ENCODE peak calls at places on chromosomes 6 and 20, in four cellular contexts. One of them, this sample, is unnamed.

GRCh38 chr6:42374027-42374669 is 77.6 kb downstream of the TRERF1 start:
- DNase-seq in iPS DF 6.9: no peak
- DNase-seq in sigmoid colon: peak; percentile 22
- DNase-seq in HFF-Myc: peak; percentile 15
- DNase-seq in this sample: no peak

GRCh38 chr20:11041396-11041795 is 367.6 kb upstream of the JAG1 start:
- DNase-seq in HFF-Myc: no peak
- DNase-seq in iPS DF 6.9: no peak
- DNase-seq in sigmoid colon: no peak
- DNase-seq in this sample: no peak

GRCh38 chr6:161401910-161402309 is 128.0 kb upstream of the AGPAT4 start:
- DNase-seq in HFF-Myc: no peak
- DNase-seq in sigmoid colon: no peak
- DNase-seq in iPS DF 6.9: no peak
- DNase-seq in this sample: no peak

GRCh38 chr6:157380458-157380778 is 572 bp upstream of the ZDHHC14 start:
- DNase-seq in sigmoid colon: no peak
- DNase-seq in HFF-Myc: no peak
- DNase-seq in iPS DF 6.9: no peak
- DNase-seq in this sample: no peak

GRCh38 chr20:18443841-18444240 is 23.0 kb downstream of the DZANK1 start:
- DNase-seq in HFF-Myc: peak; percentile 11
- DNase-seq in sigmoid colon: no peak
- DNase-seq in iPS DF 6.9: no peak
- DNase-seq in this sample: no peak

GRCh38 chr20:13006825-13007224 is 1.9 kb upstream of the SPTLC3 start:
- DNase-seq in sigmoid colon: no peak
- DNase-seq in iPS DF 6.9: no peak
- DNase-seq in HFF-Myc: no peak
- DNase-seq in this sample: no peak

GRCh38 chr20:3101737-3102574 is 17.4 kb upstream of the AVP start:
- DNase-seq in HFF-Myc: no peak
- DNase-seq in iPS DF 6.9: no peak
- DNase-seq in sigmoid colon: no peak
- DNase-seq in this sample: no peak

GRCh38 chr6:170108890-170109587 is 181.8 kb downstream of the DLL1 start:
- DNase-seq in HFF-Myc: no peak
- DNase-seq in iPS DF 6.9: no peak
- DNase-seq in sigmoid colon: peak; percentile 35
- DNase-seq in this sample: no peak

GRCh38 chr6:33694977-33695376 is 16.5 kb downstream of the UQCC2 start:
- DNase-seq in HFF-Myc: no peak
- DNase-seq in sigmoid colon: no peak
- DNase-seq in iPS DF 6.9: no peak
- DNase-seq in this sample: no peak

GRCh38 chr20:35463455-35464300 is 8.3 kb downstream of the CEP250 start:
- DNase-seq in iPS DF 6.9: peak; percentile 50
- DNase-seq in HFF-Myc: peak; percentile 54
- DNase-seq in sigmoid colon: no peak
- DNase-seq in this sample: peak; percentile 67

GRCh38 chr20:3172933-3173581 is at the start of gene LZTS3:
- DNase-seq in HFF-Myc: no peak
- DNase-seq in sigmoid colon: peak; percentile 92
- DNase-seq in iPS DF 6.9: peak; percentile 67
- DNase-seq in this sample: no peak

GRCh38 chr6:139099984-139100383 is 34.9 kb upstream of the HECA start:
- DNase-seq in HFF-Myc: no peak
- DNase-seq in sigmoid colon: no peak
- DNase-seq in iPS DF 6.9: no peak
- DNase-seq in this sample: no peak

GRCh38 chr6:26383624-26384417 is 913 bp downstream of the BTN2A2 start:
- DNase-seq in iPS DF 6.9: no peak
- DNase-seq in HFF-Myc: peak; percentile 61
- DNase-seq in sigmoid colon: no peak
- DNase-seq in this sample: peak; percentile 29

GRCh38 chr6:5537967-5538366 is 276.7 kb downstream of the FARS2 start:
- DNase-seq in iPS DF 6.9: no peak
- DNase-seq in sigmoid colon: no peak
- DNase-seq in HFF-Myc: no peak
- DNase-seq in this sample: no peak

GRCh38 chr6:127966616-127967015 is 65.8 kb upstream of the THEMIS start:
- DNase-seq in sigmoid colon: no peak
- DNase-seq in HFF-Myc: no peak
- DNase-seq in iPS DF 6.9: no peak
- DNase-seq in this sample: no peak

GRCh38 chr20:1535420-1536175 is 21.9 kb downstream of the SIRPD start:
- DNase-seq in HFF-Myc: no peak
- DNase-seq in sigmoid colon: peak; percentile 64
- DNase-seq in iPS DF 6.9: no peak
- DNase-seq in this sample: no peak
- H3K4me3 ChIP-seq in HFF-Myc: no peak overlapping the region
- H3K4me3 ChIP-seq in sigmoid colon: no peak overlapping the region
- H3K4me3 ChIP-seq in iPS DF 6.9: no peak overlapping the region
- H3K4me3 ChIP-seq in this sample: no peak overlapping the region

GRCh38 chr20:25739615-25740320 is 43.1 kb upstream of the ZNF337 start:
- DNase-seq in iPS DF 6.9: no peak
- DNase-seq in sigmoid colon: no peak
- DNase-seq in HFF-Myc: peak; percentile 20
- DNase-seq in this sample: no peak
- H3K4me3 ChIP-seq in iPS DF 6.9: no peak overlapping the region
- H3K4me3 ChIP-seq in sigmoid colon: no peak overlapping the region
- H3K4me3 ChIP-seq in HFF-Myc: no peak overlapping the region
- H3K4me3 ChIP-seq in this sample: no peak overlapping the region

GRCh38 chr6:142871910-142872331 is 73.1 kb downstream of the HIVEP2 start:
- DNase-seq in iPS DF 6.9: no peak
- DNase-seq in HFF-Myc: peak; percentile 37
- DNase-seq in sigmoid colon: no peak
- DNase-seq in this sample: peak; percentile 96
- H3K4me3 ChIP-seq in iPS DF 6.9: no peak overlapping the region
- H3K4me3 ChIP-seq in HFF-Myc: no peak overlapping the region
- H3K4me3 ChIP-seq in sigmoid colon: no peak overlapping the region
- H3K4me3 ChIP-seq in this sample: no peak overlapping the region

GRCh38 chr6:52333840-52334200 is 28.1 kb upstream of the PAQR8 start:
- DNase-seq in iPS DF 6.9: no peak
- DNase-seq in HFF-Myc: no peak
- DNase-seq in sigmoid colon: no peak
- DNase-seq in this sample: no peak
- H3K4me3 ChIP-seq in iPS DF 6.9: no peak overlapping the region
- H3K4me3 ChIP-seq in HFF-Myc: no peak overlapping the region
- H3K4me3 ChIP-seq in sigmoid colon: no peak overlapping the region
- H3K4me3 ChIP-seq in this sample: no peak overlapping the region

DNA sequence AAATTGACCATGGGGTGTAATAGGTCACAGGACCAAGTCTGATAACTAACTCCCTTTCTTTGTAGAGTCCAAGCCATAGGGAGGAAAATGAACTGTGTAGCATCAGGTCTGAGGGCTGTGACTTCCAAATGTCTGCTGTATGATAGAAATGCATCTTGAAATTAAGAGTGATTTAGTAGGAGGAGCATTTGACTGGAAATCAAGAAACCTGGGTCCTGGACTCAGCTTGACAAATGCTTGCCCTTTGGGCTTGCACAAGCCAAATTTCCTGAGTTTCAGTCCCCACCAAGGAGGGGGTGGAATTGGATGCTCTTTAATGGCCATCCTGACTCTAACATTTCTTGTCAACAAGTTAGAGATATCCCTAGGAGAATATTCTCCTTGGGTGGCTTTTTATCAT is 187.0 kb downstream of the PDE7B start:
- DNase-seq in sigmoid colon: no peak
- DNase-seq in iPS DF 6.9: no peak
- DNase-seq in HFF-Myc: no peak
- DNase-seq in this sample: no peak
- H3K4me3 ChIP-seq in sigmoid colon: no peak overlapping the region
- H3K4me3 ChIP-seq in iPS DF 6.9: no peak overlapping the region
- H3K4me3 ChIP-seq in HFF-Myc: no peak overlapping the region
- H3K4me3 ChIP-seq in this sample: peak overlapping the region; percentile 40

GRCh38 chr20:59515013-59515905 is 89.1 kb upstream of the PHACTR3 start:
- DNase-seq in HFF-Myc: peak; percentile 26
- DNase-seq in iPS DF 6.9: peak; percentile 57
- DNase-seq in sigmoid colon: no peak
- DNase-seq in this sample: no peak
- H3K4me3 ChIP-seq in HFF-Myc: no peak overlapping the region
- H3K4me3 ChIP-seq in iPS DF 6.9: no peak overlapping the region
- H3K4me3 ChIP-seq in sigmoid colon: no peak overlapping the region
- H3K4me3 ChIP-seq in this sample: no peak overlapping the region

GRCh38 chr6:144093658-144094057 is 1.7 kb downstream of the SF3B5 start:
- DNase-seq in HFF-Myc: no peak
- DNase-seq in sigmoid colon: no peak
- DNase-seq in iPS DF 6.9: no peak
- DNase-seq in this sample: no peak
- H3K4me3 ChIP-seq in HFF-Myc: peak overlapping the region; percentile 100
- H3K4me3 ChIP-seq in sigmoid colon: no peak overlapping the region
- H3K4me3 ChIP-seq in iPS DF 6.9: no peak overlapping the region
- H3K4me3 ChIP-seq in this sample: no peak overlapping the region